ENCODE peak calls at places on chromosomes 16 and 17, in nine cellular contexts. R is HepG2, E is PC-3, A is GM23248, T is endothelial cell of umbilical vein, U is GM12878, K is fibroblast of lung, F is HCT116, V is mammary epithelial cell. H is an unnamed sample.

GRCh38 chr17:68178831-68179230 is 69.0 kb upstream of the AMZ2 start:
- DNase-seq in R (no peak), E (no peak), A (no peak), T (no peak), U (no peak), K (no peak), F (no peak), V (no peak), H (no peak)

GRCh38 chr17:44312396-44313104 is 4.1 kb downstream of the RUNDC3A start:
- DNase-seq in R (no peak), E (no peak), A (no peak), T (no peak), U (no peak), K (no peak), F (no peak), V (no peak), H (no peak)

GRCh38 chr17:76234354-76234679 is 6.0 kb downstream of the RNF157 start:
- DNase-seq in R (no peak), E (peak), A (no peak), T (no peak), U (peak), K (no peak), F (no peak), V (no peak), H (no peak)

GRCh38 chr17:2693561-2694380 is 17.8 kb downstream of the CLUH start:
- DNase-seq in R (no peak), E (no peak), A (no peak), T (no peak), U (no peak), K (no peak), F (no peak), V (no peak), H (no peak)

GRCh38 chr17:62090021-62090824 is 25.1 kb upstream of the MED13 start:
- DNase-seq in R (peak), E (no peak), A (no peak), T (no peak), U (no peak), K (no peak), F (no peak), V (no peak), H (no peak)

GRCh38 chr17:41494524-41494923 is 4.8 kb upstream of the KRT36 start:
- DNase-seq in R (peak), E (peak), A (peak), T (peak), U (no peak), K (peak), F (no peak), V (peak), H (no peak)

GRCh38 chr16:23597003-23597756 is 1.1 kb upstream of the NDUFAB1 start:
- DNase-seq in R (peak), E (peak), A (peak), T (peak), U (no peak), K (no peak), F (peak), V (no peak), H (peak)

GRCh38 chr16:78955206-78955605 is 645.3 kb downstream of the MAF start:
- DNase-seq in R (no peak), E (no peak), A (no peak), T (no peak), U (no peak), K (no peak), F (no peak), V (no peak), H (no peak)

DNA sequence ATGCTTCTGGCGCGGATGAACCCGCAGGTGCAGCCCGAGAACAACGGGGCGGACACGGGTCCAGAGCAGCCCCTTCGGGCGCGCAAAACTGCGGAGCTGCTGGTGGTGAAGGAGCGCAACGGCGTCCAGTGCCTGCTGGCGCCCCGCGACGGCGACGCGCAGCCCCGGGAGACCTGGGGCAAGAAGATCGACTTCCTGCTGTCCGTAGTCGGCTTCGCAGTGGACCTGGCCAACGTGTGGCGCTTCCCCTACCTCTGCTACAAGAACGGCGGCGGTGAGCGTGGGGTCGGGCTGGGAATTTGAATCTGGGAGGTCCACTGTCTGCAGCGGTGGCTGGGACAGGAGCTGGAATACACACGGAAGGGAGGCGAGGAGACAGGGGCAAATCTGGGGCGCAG is 906 bp downstream of the SLC6A2 start:
- DNase-seq in R (no peak), E (no peak), A (no peak), T (no peak), U (no peak), K (no peak), F (no peak), V (no peak), H (no peak)
- TF ChIP-seq EZH2 in R (no peak), E (no peak), A (no peak), T (peak), U (no peak), K (no peak), F (no peak), V (no peak), H (no peak)

DNA sequence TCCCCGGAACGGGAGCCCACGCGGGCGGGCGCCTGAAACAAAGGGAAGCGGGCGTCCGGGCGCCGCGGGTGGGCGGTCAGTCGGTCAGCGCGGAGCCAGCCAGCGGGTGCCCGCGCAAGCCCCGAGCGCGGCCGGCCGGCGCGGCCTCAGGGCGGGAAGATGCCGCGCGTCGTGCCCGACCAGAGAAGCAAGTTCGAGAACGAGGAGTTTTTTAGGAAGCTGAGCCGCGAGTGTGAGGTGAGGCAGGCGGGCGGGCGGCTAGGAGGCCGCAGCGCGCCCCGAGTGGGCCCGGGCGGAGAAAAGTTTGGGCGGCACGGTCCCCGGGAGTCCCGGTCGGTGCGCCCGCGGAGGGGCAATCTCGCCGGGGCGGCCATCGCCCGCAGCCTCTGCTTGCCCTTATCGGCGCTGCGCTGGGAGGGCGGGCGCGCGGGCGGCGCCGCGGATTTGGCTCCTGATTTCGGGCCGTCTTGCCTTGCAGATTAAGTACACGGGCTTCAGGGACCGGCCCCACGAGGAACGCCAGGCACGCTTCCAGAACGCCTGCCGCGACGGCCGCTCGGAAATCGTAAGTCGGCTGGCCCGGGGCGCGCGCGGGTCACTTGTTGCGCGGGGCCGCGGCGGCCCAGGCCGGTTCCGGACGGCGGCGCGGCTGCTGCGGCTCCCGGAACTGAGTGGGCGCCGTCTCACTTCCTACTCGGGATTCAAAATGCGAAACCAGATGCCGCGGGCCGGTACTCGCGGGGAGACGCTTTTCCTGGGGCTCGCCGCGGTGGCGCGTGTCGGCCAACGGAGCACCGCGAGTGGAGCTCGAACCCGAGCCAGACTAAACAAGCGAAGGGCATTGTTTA is 524 bp downstream of the CBFB start:
- DNase-seq in R (no peak), E (peak), A (peak), T (peak), U (no peak), K (peak), F (no peak), V (peak), H (peak)
- H3K9ac ChIP-seq in R (peak), E (peak), A (peak), T (peak), U (peak), K (peak), F (peak), V (peak), H (peak)

GRCh38 chr17:48307814-48308411 is 122.1 kb downstream of the SKAP1 start:
- DNase-seq in R (peak), E (peak), A (peak), T (peak), U (no peak), K (peak), F (peak), V (peak), H (peak)
- TF ChIP-seq EZH2 in R (no peak), E (no peak), A (peak), T (no peak), U (no peak), K (peak), F (no peak), V (no peak), H (no peak)

GRCh38 chr16:88264641-88265285 is 118.0 kb upstream of the ZNF469 start:
- DNase-seq in R (peak), E (peak), A (peak), T (peak), U (peak), K (peak), F (peak), V (peak), H (no peak)
- H3K9ac ChIP-seq in R (no peak), E (peak), A (peak), T (no peak), U (no peak), K (peak), F (peak), V (no peak), H (no peak)

GRCh38 chr16:81008151-81008789 is 1.3 kb downstream of the CENPN start:
- DNase-seq in R (no peak), E (no peak), A (no peak), T (peak), U (no peak), K (no peak), F (no peak), V (no peak), H (no peak)
- TF ChIP-seq EZH2 in R (no peak), E (no peak), A (no peak), T (no peak), U (no peak), K (no peak), F (no peak), V (no peak), H (no peak)

GRCh38 chr17:34556384-34556783 is 23.0 kb upstream of the TMEM132E start:
- DNase-seq in R (no peak), E (peak), A (peak), T (no peak), U (no peak), K (no peak), F (no peak), V (no peak), H (peak)
- H3K9ac ChIP-seq in R (no peak), E (no peak), A (no peak), T (no peak), U (no peak), K (no peak), F (no peak), V (no peak), H (no peak)

GRCh38 chr16:8588703-8589292 is 1.5 kb downstream of the TMEM114 start:
- DNase-seq in R (no peak), E (no peak), A (no peak), T (no peak), U (no peak), K (no peak), F (no peak), V (no peak), H (no peak)
- TF ChIP-seq EZH2 in R (no peak), E (no peak), A (peak), T (no peak), U (no peak), K (no peak), F (no peak), V (peak), H (no peak)

GRCh38 chr16:73076291-73076959 is 28.5 kb upstream of the ZFHX3 start:
- DNase-seq in R (no peak), E (no peak), A (no peak), T (no peak), U (no peak), K (no peak), F (no peak), V (no peak), H (no peak)
- H3K9ac ChIP-seq in R (no peak), E (no peak), A (no peak), T (no peak), U (no peak), K (no peak), F (no peak), V (no peak), H (no peak)